ENCODE peak calls at places on chromosomes 7 and 10, in seven cellular contexts. I, L, R, S, V, B and A are unnamed samples.

GRCh38 chr7:115679976-115680375 is 350.6 kb downstream of the TFEC start:
- DNase-seq in R (peak), I (peak), S (no peak), B (no peak), L (no peak), V (peak), A (no peak)

GRCh38 chr7:82506702-82507101 is 63.1 kb upstream of the CACNA2D1 start:
- DNase-seq in L (no peak), I (no peak), S (peak), B (no peak), R (peak), V (no peak), A (no peak)

GRCh38 chr7:127891144-127891543 is 140.1 kb downstream of the LRRC4 start:
- DNase-seq in V (no peak), I (no peak), S (no peak), L (no peak), B (no peak), R (no peak), A (no peak)

GRCh38 chr10:113557389-113558321 is 4.8 kb downstream of the HABP2 start:
- DNase-seq in R (no peak), B (no peak), L (no peak), S (peak), V (no peak), I (no peak), A (no peak)

GRCh38 chr7:74083928-74084721 is 521 bp downstream of the LIMK1 start:
- DNase-seq in V (peak), R (peak), L (no peak), I (no peak), B (no peak), S (peak), A (no peak)

GRCh38 chr10:125626671-125627070 is 56.3 kb downstream of the TEX36 start:
- DNase-seq in I (no peak), V (no peak), S (no peak), L (no peak), B (no peak), R (no peak), A (no peak)

GRCh38 chr7:22549051-22549450 is 49.1 kb upstream of the STEAP1B start:
- DNase-seq in B (no peak), I (no peak), S (no peak), V (no peak), L (no peak), R (no peak), A (no peak)

GRCh38 chr10:84289521-84290200 is 38.7 kb upstream of the CCSER2 start:
- DNase-seq in S (no peak), B (no peak), V (no peak), R (no peak), L (no peak), I (no peak), A (no peak)

GRCh38 chr7:117766915-117767314 is 106.3 kb downstream of the CTTNBP2 start:
- DNase-seq in I (no peak), S (no peak), B (no peak), V (no peak), L (no peak), R (no peak), A (no peak)

GRCh38 chr10:42149027-42149700 is 489.2 kb downstream of the ZNF33B start:
- DNase-seq in R (peak), I (no peak), B (no peak), L (no peak), V (no peak), S (no peak), A (no peak)

GRCh38 chr7:150406565-150407421 is 27.7 kb downstream of the ZNF775 start:
- DNase-seq in S (no peak), V (no peak), B (no peak), I (peak), L (no peak), R (no peak), A (no peak)

GRCh38 chr7:10128748-10129147 is 844.9 kb upstream of the PHF14 start:
- DNase-seq in R (peak), I (peak), V (no peak), B (no peak), S (no peak), L (no peak), A (no peak)

GRCh38 chr7:28808786-28809533 is 149.2 kb downstream of the TRIL start:
- DNase-seq in V (no peak), I (no peak), R (peak), B (no peak), L (peak), S (no peak), A (no peak)

GRCh38 chr7:16891338-16891737 is 9.6 kb upstream of the AGR3 start:
- DNase-seq in R (peak), V (peak), I (peak), B (no peak), L (no peak), S (no peak), A (no peak)

GRCh38 chr10:117762819-117763172 is 220.2 kb downstream of the EMX2 start:
- DNase-seq in R (no peak), L (no peak), B (no peak), V (peak), I (no peak), S (no peak), A (peak)

GRCh38 chr10:32413513-32413912 is 32.4 kb upstream of the CCDC7 start:
- DNase-seq in R (peak), L (peak), S (no peak), B (peak), V (peak), I (no peak), A (peak)

GRCh38 chr7:150531704-150532103 is 17.0 kb downstream of the GIMAP7 start:
- DNase-seq in V (no peak), S (no peak), B (no peak), L (no peak), R (no peak), I (no peak), A (no peak)

GRCh38 chr7:94251-94801 is 98.0 kb upstream of the FAM20C start:
- DNase-seq in B (no peak), R (no peak), I (no peak), V (no peak), L (no peak), S (no peak), A (no peak)

DNA sequence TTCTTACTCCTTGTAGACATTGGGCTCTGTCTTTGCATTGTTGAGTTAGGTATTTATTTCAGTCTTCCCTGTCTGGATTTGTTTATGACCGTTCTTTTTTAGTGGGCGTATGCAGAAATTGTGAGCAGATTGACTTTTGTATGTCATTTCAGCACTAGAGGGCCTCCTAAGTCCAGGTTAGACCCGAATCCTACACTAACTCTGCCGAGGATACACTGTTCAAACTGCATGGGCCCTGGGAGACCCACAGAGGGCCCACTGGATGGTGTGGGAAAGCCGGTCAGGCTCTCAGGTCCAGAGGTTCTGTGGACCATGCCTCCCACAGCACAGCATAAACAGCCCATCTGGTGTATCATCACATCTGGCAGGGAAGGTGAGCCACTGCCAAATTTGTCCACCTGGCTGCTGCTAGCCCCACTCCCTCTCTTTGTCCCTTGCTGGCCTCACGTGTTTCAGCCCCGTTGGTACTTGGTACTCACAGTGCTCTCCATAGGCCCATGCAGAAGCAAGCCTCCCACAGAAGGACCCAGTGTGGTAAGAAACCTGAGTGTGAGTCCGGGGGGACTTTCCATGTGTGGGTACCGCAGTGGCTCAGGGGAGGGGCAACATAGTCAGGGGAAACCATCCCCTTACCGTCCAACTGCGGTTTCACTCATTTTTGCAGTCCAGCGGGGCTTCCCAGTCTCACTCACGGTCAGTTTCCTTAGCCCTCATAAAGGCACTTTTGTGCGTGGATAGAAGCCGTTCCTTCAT is 112.8 kb downstream of the APBB1IP start:
- DNase-seq in S (no peak), I (no peak), B (no peak), V (peak), L (no peak), R (no peak), A (no peak)
- TF ChIP-seq CTCF in S (no peak), I (no peak), B (no peak), V (no peak), L (no peak), R (no peak), A (peak)

GRCh38 chr7:90594791-90595317 is 1.3 kb upstream of the CDK14 start:
- DNase-seq in I (peak), L (peak), V (no peak), R (peak), B (peak), S (no peak), A (peak)
- H3K4me3 ChIP-seq in I (no peak), L (peak), V (no peak), R (peak), B (no peak), S (peak), A (peak)

DNA sequence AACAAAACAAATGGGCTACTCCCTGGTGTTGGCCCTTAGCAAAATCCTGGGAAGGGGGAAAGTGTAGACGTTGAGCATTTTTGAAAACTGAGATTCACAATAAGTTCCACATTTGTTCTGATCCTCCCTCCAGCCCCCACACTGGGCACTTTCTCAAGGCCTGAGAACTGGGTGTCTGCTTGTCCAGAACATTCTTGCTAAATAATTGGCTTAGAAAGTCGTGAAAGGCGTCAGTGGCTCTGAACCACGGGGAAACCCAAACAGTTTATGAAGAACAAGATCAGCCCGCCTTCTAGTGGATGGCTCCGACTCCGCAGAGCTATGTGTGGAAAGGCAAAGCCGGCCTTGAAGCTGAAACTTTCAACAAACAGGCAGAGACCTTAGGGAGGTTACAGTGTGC is 370.1 kb downstream of the PRPF18 start:
- DNase-seq in L (no peak), B (no peak), I (peak), V (no peak), R (no peak), S (peak), A (no peak)
- TF ChIP-seq CTCF in L (peak), B (no peak), I (no peak), V (no peak), R (peak), S (no peak), A (no peak)

DNA sequence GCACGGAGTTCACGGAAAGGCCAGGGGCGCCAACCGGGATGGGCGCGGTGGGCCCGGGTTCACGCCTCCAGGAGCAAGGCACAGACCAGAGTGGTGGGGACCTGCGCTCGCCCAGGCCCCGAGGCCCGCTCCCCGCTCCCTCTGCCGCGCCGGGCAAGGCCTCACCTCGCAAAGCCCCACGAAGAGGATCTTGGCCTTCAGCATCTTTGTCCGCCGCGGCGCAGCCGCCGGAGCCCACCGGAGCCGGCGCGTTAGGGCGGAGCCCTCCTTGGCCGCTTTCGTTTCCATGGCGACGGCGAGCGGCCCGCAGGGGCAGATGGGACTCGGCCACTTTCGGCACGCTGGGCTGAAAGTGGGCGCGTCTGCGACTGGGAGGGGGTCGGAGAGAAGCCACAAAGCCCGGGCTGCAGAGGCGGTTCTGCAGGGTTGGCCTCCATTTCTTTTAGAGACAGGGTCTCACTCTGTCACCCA is 944.4 kb upstream of the ZNF722 start:
- DNase-seq in L (no peak), V (no peak), R (no peak), B (no peak), I (no peak), S (no peak), A (no peak)
- H3K4me3 ChIP-seq in L (no peak), V (no peak), R (no peak), B (no peak), I (no peak), S (no peak), A (no peak)